ENCODE peak calls at places on chromosome 7, in eight cellular contexts. T is AG09309; E is kidney; K is CD8-positive, alpha-beta memory T cell; U is fibroblast of pulmonary artery; M is skeletal muscle cell; S is sigmoid colon; D is heart left ventricle. X is an unnamed sample.
A peak's percentile ranks its signal among the peaks of the same experiment; 100 is the strongest.

GRCh38 chr7:95535647-95536046 is 49.9 kb downstream of the ASB4 start:
- DNase-seq in U (no peak), S (no peak), M (no peak), T (no peak), E (no peak), D (no peak), K (no peak), X (no peak)

GRCh38 chr7:102279537-102280400 is 6.9 kb upstream of the SH2B2 start:
- DNase-seq in S (no peak), M (no peak), E (no peak), D (peak; percentile 43), T (no peak), K (peak; percentile 54), U (peak; percentile 62), X (peak; percentile 65)

GRCh38 chr7:70043139-70043538 is 444.9 kb downstream of the AUTS2 start:
- DNase-seq in U (no peak), D (no peak), T (no peak), E (no peak), K (no peak), S (no peak), M (no peak), X (no peak)

GRCh38 chr7:44440577-44441078 is 49.8 kb downstream of the NUDCD3 start:
- DNase-seq in T (no peak), E (no peak), K (no peak), U (no peak), D (no peak), M (no peak), S (no peak), X (no peak)

GRCh38 chr7:36037121-36037662 is 115.9 kb upstream of the EEPD1 start:
- DNase-seq in S (no peak), K (no peak), U (peak; percentile 97), M (peak; percentile 59), D (peak; percentile 70), E (no peak), T (peak; percentile 46), X (peak; percentile 96)

GRCh38 chr7:37084303-37084702 is 360.0 kb upstream of the AOAH start:
- DNase-seq in U (no peak), T (no peak), K (no peak), M (no peak), S (no peak), D (no peak), E (no peak), X (no peak)

GRCh38 chr7:21476429-21476828 is 48.5 kb downstream of the SP4 start:
- DNase-seq in U (no peak), S (no peak), D (no peak), M (no peak), T (no peak), K (no peak), E (no peak), X (no peak)

GRCh38 chr7:131188367-131189339 is 139.0 kb upstream of the MKLN1 start:
- DNase-seq in D (no peak), M (peak; percentile 93), E (no peak), U (peak; percentile 91), S (peak; percentile 71), K (peak; percentile 43), T (peak; percentile 98), X (peak; percentile 99)

GRCh38 chr7:39414669-39415035 is 151.6 kb upstream of the YAE1 start:
- DNase-seq in D (no peak), E (no peak), K (no peak), U (no peak), S (no peak), M (no peak), T (no peak), X (no peak)

GRCh38 chr7:144255471-144255897 is 9.1 kb downstream of the OR2A7 start:
- DNase-seq in U (peak; percentile 2), M (no peak), E (no peak), K (no peak), T (no peak), S (peak; percentile 37), D (no peak), X (no peak)

GRCh38 chr7:8922726-8923125 is 489.3 kb downstream of the NXPH1 start:
- DNase-seq in D (no peak), T (no peak), S (no peak), K (no peak), E (no peak), M (no peak), U (no peak), X (no peak)

GRCh38 chr7:134686782-134687181 is 40.1 kb downstream of the BPGM start:
- DNase-seq in E (no peak), K (no peak), M (no peak), D (no peak), S (no peak), T (no peak), U (peak; percentile 65), X (peak; percentile 60)

GRCh38 chr7:121945066-121945848 is 72.3 kb downstream of the PTPRZ1 start:
- DNase-seq in M (no peak), E (no peak), D (no peak), U (peak; percentile 13), T (no peak), K (no peak), S (no peak), X (no peak)

GRCh38 chr7:1738511-1738910 is 68.4 kb downstream of the ELFN1 start:
- DNase-seq in M (no peak), K (no peak), T (no peak), S (no peak), D (no peak), E (no peak), U (no peak), X (no peak)

GRCh38 chr7:122588621-122589020 is 110.3 kb downstream of the RNF133 start:
- DNase-seq in E (no peak), U (peak; percentile 3), M (no peak), S (no peak), K (no peak), T (no peak), D (no peak), X (no peak)

GRCh38 chr7:141844256-141844655 is 3.0 kb upstream of the PRSS37 start:
- DNase-seq in D (no peak), M (no peak), K (no peak), U (no peak), S (no peak), T (no peak), E (no peak), X (no peak)

GRCh38 chr7:27453702-27454405 is 208.8 kb downstream of the HIBADH start:
- DNase-seq in S (no peak), D (no peak), M (peak; percentile 67), K (no peak), E (no peak), T (no peak), U (peak; percentile 75), X (peak; percentile 68)

DNA sequence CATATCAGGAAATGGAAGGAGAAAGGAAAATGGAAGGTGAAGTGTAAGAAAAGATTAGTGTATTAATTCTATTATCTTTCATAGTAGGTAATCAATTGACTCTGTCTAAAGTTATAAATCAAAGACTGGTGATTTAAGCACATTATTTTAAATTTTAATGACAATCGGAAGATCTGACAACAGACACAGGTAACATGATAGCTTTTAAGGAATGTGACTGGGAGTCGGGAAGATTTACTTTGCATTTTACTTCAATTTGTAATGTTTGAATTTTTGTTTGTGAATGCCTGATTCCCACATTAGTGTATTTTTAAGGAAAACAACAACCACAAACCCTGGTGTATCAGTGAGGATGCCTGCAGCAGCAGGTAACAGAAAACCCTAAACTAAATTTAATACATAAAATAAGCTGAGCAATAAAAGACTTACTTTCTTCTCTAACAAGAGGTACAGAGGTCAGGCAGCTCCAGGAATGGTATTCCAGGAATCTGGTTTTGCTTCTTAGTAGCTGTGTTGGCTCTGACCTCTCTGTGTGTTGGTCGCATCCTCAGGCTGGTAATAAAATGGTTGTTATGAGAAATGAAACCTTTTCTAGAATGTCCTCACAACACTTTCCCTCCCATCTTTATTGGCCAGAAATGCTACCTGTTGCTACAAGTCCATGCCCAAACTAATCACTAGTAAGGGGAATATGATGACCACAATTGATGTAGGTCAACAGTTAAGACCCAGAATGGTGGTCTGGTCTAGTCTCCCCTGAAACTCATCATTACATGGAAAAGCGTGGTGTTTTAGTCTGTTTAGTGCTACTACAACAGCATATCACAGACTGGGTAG is 12.2 kb downstream of the DNAJB9 start:
- DNase-seq in D (no peak), K (no peak), E (no peak), U (peak; percentile 17), S (no peak), T (no peak), M (no peak), X (peak; percentile 47)
- H3K4me3 ChIP-seq in D (no peak overlapping the region), K (no peak overlapping the region), E (no peak overlapping the region), U (no peak overlapping the region), S (no peak overlapping the region), T (no peak overlapping the region), M (no peak overlapping the region), X (no peak overlapping the region)

GRCh38 chr7:66307591-66308215 is 102.6 kb downstream of the TPST1 start:
- DNase-seq in U (peak; percentile 66), S (no peak), M (no peak), D (no peak), T (peak; percentile 50), K (no peak), E (no peak), X (peak; percentile 56)

GRCh38 chr7:66306243-66306642 is 101.1 kb downstream of the TPST1 start:
- DNase-seq in T (no peak), D (no peak), M (no peak), E (no peak), S (no peak), K (no peak), U (no peak), X (no peak)

GRCh38 chr7:66310620-66311019 is 105.5 kb downstream of the TPST1 start:
- DNase-seq in E (no peak), S (no peak), K (no peak), T (no peak), M (no peak), U (no peak), D (no peak), X (no peak)

GRCh38 chr7:66304536-66304935 is 99.4 kb downstream of the TPST1 start:
- DNase-seq in D (no peak), K (no peak), T (no peak), E (no peak), M (no peak), S (no peak), U (peak; percentile 80), X (peak; percentile 70)

DNA sequence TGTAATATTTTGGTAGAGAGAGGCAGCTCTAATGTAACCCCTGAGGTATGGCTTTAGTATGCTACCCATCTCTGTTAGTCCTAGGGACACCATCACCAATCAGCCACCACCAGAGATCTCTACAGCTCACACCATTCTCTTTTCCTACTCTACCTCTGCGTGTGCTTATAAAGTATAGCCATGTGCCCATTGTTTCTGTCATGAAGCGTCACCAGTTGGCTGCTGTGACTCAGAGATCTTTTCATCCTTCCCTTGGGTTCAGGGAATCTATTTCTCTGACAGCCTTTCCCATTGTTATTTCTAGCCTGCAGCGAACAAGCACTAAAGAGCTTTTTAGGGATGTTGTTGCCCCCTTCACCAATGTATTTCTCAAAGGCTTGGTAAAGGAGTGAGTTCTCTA is 103.3 kb downstream of the TPST1 start:
- DNase-seq in S (no peak), D (no peak), K (no peak), M (no peak), U (peak; percentile 33), E (no peak), T (no peak), X (peak; percentile 68)
- H3K4me3 ChIP-seq in S (no peak overlapping the region), D (no peak overlapping the region), K (no peak overlapping the region), M (no peak overlapping the region), U (no peak overlapping the region), E (no peak overlapping the region), T (no peak overlapping the region), X (no peak overlapping the region)

GRCh38 chr7:47552631-47553030 is 29.3 kb downstream of the TNS3 start:
- DNase-seq in M (no peak), U (peak; percentile 64), K (no peak), D (no peak), S (no peak), E (no peak), T (no peak), X (peak; percentile 82)
- H3K4me3 ChIP-seq in M (no peak overlapping the region), U (no peak overlapping the region), K (no peak overlapping the region), D (no peak overlapping the region), S (no peak overlapping the region), E (no peak overlapping the region), T (no peak overlapping the region), X (no peak overlapping the region)

GRCh38 chr7:150686030-150686626 is 622 bp downstream of the GIMAP2 start:
- DNase-seq in U (no peak), K (no peak), M (no peak), S (no peak), T (no peak), D (no peak), E (no peak), X (no peak)
- H3K4me3 ChIP-seq in U (peak overlapping the region; percentile 32), K (peak overlapping the region; percentile 79), M (peak overlapping the region; percentile 33), S (peak overlapping the region; percentile 55), T (no peak overlapping the region), D (peak overlapping the region; percentile 60), E (peak overlapping the region; percentile 63), X (no peak overlapping the region)

X was measured in cardiac fibroblast.